ENCODE peak calls at places on chromosome 6, in six cellular contexts. Z is SK-N-DZ; U is fibroblast of pulmonary artery; K is T-helper 2 cell treated with Interferon-gamma antibody and Interleukin-4, amounts not matched to agents 5 μg/mL and 100 μg/mL, for 36 hours; R is ACHN; S is fibroblast of lung. D is an unnamed sample.

GRCh38 chr6:152637422-152638047 is 373 bp upstream of the SYNE1 start:
- DNase-seq in Z (no peak), U (peak; percentile 7), K (no peak), R (no peak), S (peak; percentile 14), D (peak; percentile 8)

GRCh38 chr6:88680654-88681053 is 282.8 kb downstream of the RNGTT start:
- DNase-seq in Z (no peak), U (no peak), K (no peak), R (no peak), S (no peak), D (no peak)

GRCh38 chr6:10617008-10617696 is 77.3 kb downstream of the C6orf52 start:
- DNase-seq in Z (no peak), U (no peak), K (no peak), R (no peak), S (no peak), D (no peak)

GRCh38 chr6:88843040-88843439 is 120.4 kb downstream of the RNGTT start:
- DNase-seq in Z (no peak), U (peak; percentile 73), K (no peak), R (no peak), S (peak; percentile 86), D (peak; percentile 81)

GRCh38 chr6:158170656-158171081 is 2.5 kb downstream of the GTF2H5 start:
- DNase-seq in Z (no peak), U (peak; percentile 90), K (no peak), R (peak; percentile 66), S (peak; percentile 97), D (peak; percentile 92)

GRCh38 chr6:79946242-79946641 is 1.1 kb downstream of the ELOVL4 start:
- DNase-seq in Z (peak; percentile 68), U (peak; percentile 41), K (no peak), R (peak; percentile 29), S (peak; percentile 42), D (peak; percentile 41)

GRCh38 chr6:315226-315625 is 22.9 kb downstream of the DUSP22 start:
- DNase-seq in Z (no peak), U (no peak), K (no peak), R (no peak), S (no peak), D (no peak)

GRCh38 chr6:3085074-3085473 is 16.8 kb downstream of the RIPK1 start:
- DNase-seq in Z (no peak), U (peak; percentile 64), K (no peak), R (no peak), S (no peak), D (peak; percentile 51)